ENCODE peak calls at places on chromosomes 13 and 19, in seven cellular contexts. A is ascending aorta; N is bronchial epithelial cell; P is psoas muscle; Q is cardiac muscle cell; O is left ventricle myocardium inferior; H is CD8-positive, alpha-beta T cell. F is an unnamed sample.

GRCh38 chr13:98384739-98385138 is 192.2 kb downstream of the STK24 start:
- DNase-seq in A (no peak), N (peak; percentile 32), P (no peak), Q (no peak), O (no peak), H (no peak), F (no peak)

GRCh38 chr13:85223883-85224656 is 575.1 kb downstream of the SLITRK6 start:
- DNase-seq in A (no peak), N (peak; percentile 73), P (no peak), Q (peak; percentile 13), O (no peak), H (no peak), F (no peak)

GRCh38 chr13:110240943-110241342 is 66.0 kb downstream of the COL4A1 start:
- DNase-seq in A (peak; percentile 50), N (no peak), P (no peak), Q (no peak), O (no peak), H (no peak), F (no peak)

GRCh38 chr13:110649551-110649950 is 34.2 kb downstream of the NAXD start:
- DNase-seq in A (peak; percentile 46), N (no peak), P (peak; percentile 25), Q (no peak), O (no peak), H (no peak), F (no peak)

GRCh38 chr19:46225558-46226004 is 4.0 kb upstream of the IGFL1 start:
- DNase-seq in A (no peak), N (no peak), P (no peak), Q (peak; percentile 37), O (no peak), H (no peak), F (no peak)

GRCh38 chr19:11384778-11385129 is 640 bp upstream of the EPOR start:
- DNase-seq in A (no peak), N (no peak), P (no peak), Q (no peak), O (no peak), H (no peak), F (no peak)

GRCh38 chr13:110984392-110984791 is 69.5 kb upstream of the ANKRD10 start:
- DNase-seq in A (no peak), N (no peak), P (no peak), Q (peak; percentile 66), O (no peak), H (no peak), F (no peak)

GRCh38 chr13:44238011-44238421 is 135.6 kb upstream of the SERP2 start:
- DNase-seq in A (no peak), N (peak; percentile 99), P (no peak), Q (peak; percentile 56), O (no peak), H (no peak), F (peak; percentile 30)

GRCh38 chr19:19548915-19549537 is 11.0 kb downstream of the CILP2 start:
- DNase-seq in A (no peak), N (no peak), P (no peak), Q (peak; percentile 41), O (no peak), H (no peak), F (no peak)

GRCh38 chr13:46554971-46555370 is 2.0 kb downstream of the LRCH1 start:
- DNase-seq in A (no peak), N (no peak), P (no peak), Q (no peak), O (no peak), H (no peak), F (no peak)

GRCh38 chr13:29937836-29938235 is 87.4 kb upstream of the UBL3 start:
- DNase-seq in A (no peak), N (no peak), P (no peak), Q (no peak), O (no peak), H (peak; percentile 43), F (peak; percentile 30)

GRCh38 chr13:24998433-24998832 is 97.5 kb upstream of the PABPC3 start:
- DNase-seq in A (no peak), N (no peak), P (no peak), Q (no peak), O (no peak), H (no peak), F (no peak)

GRCh38 chr13:106464076-106464475 is 71.4 kb downstream of the EFNB2 start:
- DNase-seq in A (no peak), N (no peak), P (no peak), Q (peak; percentile 59), O (no peak), H (no peak), F (no peak)

GRCh38 chr19:57111329-57111644 is 8.5 kb upstream of the USP29 start:
- DNase-seq in A (no peak), N (no peak), P (no peak), Q (no peak), O (no peak), H (no peak), F (no peak)

GRCh38 chr19:52102163-52102562 is 6.6 kb upstream of the ZNF841 start:
- DNase-seq in A (no peak), N (no peak), P (no peak), Q (no peak), O (no peak), H (no peak), F (no peak)

DNA sequence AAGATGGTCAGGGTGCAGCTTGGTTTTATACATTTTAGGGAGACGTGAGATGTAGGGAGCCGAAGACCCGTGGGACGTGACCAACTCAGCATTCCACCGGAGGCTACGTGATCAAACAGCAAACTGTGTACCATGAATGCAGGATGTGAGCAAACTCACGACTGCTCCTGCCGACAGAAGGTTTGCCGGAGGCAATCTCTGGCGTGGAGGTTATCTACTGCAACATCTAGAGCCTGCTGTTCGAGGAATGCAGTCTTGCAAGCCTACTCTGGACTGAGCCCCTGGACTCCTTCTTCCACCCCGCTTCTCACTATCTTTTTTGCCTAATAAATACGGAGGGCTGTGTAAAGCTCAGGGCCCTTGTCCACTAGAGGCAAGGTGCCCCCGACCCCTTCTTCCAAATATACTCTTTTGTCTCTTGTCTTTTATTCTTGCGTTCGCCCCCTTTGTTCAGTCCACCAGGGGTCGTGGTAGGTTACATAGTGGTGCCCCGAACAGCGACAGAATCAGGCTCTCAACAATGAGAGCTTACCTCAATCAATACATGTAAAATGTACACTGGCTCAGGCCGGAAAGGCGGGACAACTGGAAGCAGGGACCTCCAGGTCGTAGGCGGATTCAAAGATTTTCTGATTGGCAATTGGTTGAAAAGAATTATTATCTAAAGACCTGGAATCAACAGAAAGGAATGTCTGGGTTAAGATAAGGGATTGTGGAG is 8.9 kb upstream of the OR1I1 start:
- DNase-seq in A (no peak), N (peak; percentile 38), P (no peak), Q (no peak), O (no peak), H (no peak), F (no peak)
- TF ChIP-seq CTCF in A (no peak), N (no peak), P (no peak), Q (no peak), O (no peak), H (no peak), F (no peak)

GRCh38 chr13:52665325-52665724 is 12.7 kb downstream of the SUGT1 start:
- DNase-seq in A (no peak), N (peak; percentile 60), P (no peak), Q (peak; percentile 29), O (no peak), H (no peak), F (no peak)
- TF ChIP-seq CTCF in A (no peak), N (peak; percentile 29), P (peak; percentile 42), Q (peak; percentile 53), O (peak; percentile 52), H (peak; percentile 49), F (no peak)

GRCh38 chr13:113929628-113930615 is 44.0 kb downstream of the C13orf46 start:
- DNase-seq in A (peak; percentile 65), N (no peak), P (no peak), Q (no peak), O (peak; percentile 16), H (no peak), F (no peak)
- TF ChIP-seq CTCF in A (no peak), N (no peak), P (no peak), Q (no peak), O (no peak), H (no peak), F (no peak)

DNA sequence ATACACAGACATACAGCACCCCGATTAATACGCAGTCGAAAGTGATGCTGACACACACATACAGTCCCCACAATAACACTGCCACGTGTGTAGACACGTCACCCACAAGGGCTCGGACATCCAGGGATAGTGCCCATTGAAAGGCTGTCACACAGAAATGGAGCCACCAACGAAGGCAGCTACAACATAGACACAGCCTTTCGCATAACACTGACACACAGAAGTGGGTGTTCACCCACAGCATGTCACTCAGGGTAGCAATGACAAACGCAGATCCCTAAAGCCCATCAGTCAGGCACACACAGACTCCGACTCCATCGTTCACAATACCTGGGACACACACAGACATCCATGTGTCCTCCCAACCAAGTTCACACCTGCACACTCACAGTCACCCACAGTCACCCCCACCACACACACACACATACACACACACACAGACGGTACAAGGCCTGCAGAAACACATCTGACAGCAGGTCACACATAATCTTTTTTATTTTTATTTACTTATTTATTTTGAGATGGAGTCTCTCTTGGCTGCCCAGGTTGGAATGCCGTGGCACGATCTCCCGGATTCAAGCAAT is 10.4 kb upstream of the NANOS3 start:
- DNase-seq in A (no peak), N (no peak), P (no peak), Q (no peak), O (no peak), H (no peak), F (no peak)
- TF ChIP-seq CTCF in A (no peak), N (no peak), P (no peak), Q (no peak), O (no peak), H (no peak), F (no peak)

GRCh38 chr13:82257790-82258507 is 1624.3 kb downstream of the SLITRK1 start:
- DNase-seq in A (no peak), N (no peak), P (no peak), Q (no peak), O (no peak), H (peak; percentile 17), F (no peak)

DNA sequence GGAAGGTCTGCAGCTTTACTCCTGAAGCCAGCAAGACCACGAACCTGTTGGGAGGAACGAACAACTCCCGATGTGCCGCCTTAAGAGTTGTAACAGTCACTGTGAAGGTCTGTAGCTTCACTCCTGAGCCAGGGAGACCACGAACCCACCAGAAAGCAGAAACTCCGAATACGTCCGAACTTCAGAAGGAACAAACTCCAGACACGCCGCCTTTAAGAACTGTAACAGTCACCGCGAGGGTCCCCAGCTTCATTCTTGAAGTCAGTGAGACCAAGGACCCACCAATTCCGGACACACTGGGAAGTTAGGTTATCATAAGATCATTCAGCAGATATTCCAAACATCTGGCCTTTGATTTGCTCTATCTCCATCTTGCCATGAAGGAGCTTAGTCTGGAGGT is 1623.0 kb downstream of the SLITRK1 start:
- DNase-seq in A (no peak), N (no peak), P (no peak), Q (no peak), O (no peak), H (no peak), F (no peak)
- TF ChIP-seq CTCF in A (no peak), N (no peak), P (no peak), Q (no peak), O (no peak), H (no peak), F (no peak)

GRCh38 chr13:43042410-43042921 is 19.1 kb downstream of the DNAJC15 start:
- DNase-seq in A (no peak), N (no peak), P (no peak), Q (no peak), O (no peak), H (no peak), F (no peak)
- TF ChIP-seq CTCF in A (no peak), N (no peak), P (no peak), Q (no peak), O (no peak), H (no peak), F (no peak)